ENCODE peak calls at places on chromosome 6, in nine cellular contexts. One of them, this sample, is unnamed.

GRCh38 chr6:152948150-152948768 is 34.6 kb downstream of the FBXO5 start:
- DNase-seq in sigmoid colon: no peak
- DNase-seq in GM12891: no peak
- DNase-seq in H1: no peak
- DNase-seq in prostate gland: no peak
- DNase-seq in stomach: no peak
- DNase-seq in HCT116: peak
- DNase-seq in spleen: no peak
- DNase-seq in transverse colon: no peak
- DNase-seq in this sample: no peak

GRCh38 chr6:143478479-143479062 is 28.0 kb downstream of the PEX3 start:
- DNase-seq in sigmoid colon: no peak
- DNase-seq in GM12891: no peak
- DNase-seq in H1: no peak
- DNase-seq in prostate gland: no peak
- DNase-seq in stomach: no peak
- DNase-seq in HCT116: no peak
- DNase-seq in spleen: no peak
- DNase-seq in transverse colon: no peak
- DNase-seq in this sample: no peak

GRCh38 chr6:37137201-37137880 is 32.6 kb upstream of the PIM1 start:
- DNase-seq in sigmoid colon: peak
- DNase-seq in GM12891: no peak
- DNase-seq in H1: peak
- DNase-seq in prostate gland: no peak
- DNase-seq in stomach: no peak
- DNase-seq in HCT116: peak
- DNase-seq in spleen: no peak
- DNase-seq in transverse colon: no peak
- DNase-seq in this sample: no peak

GRCh38 chr6:55175778-55176084 is 1.4 kb downstream of the HCRTR2 start:
- DNase-seq in sigmoid colon: no peak
- DNase-seq in GM12891: no peak
- DNase-seq in H1: no peak
- DNase-seq in prostate gland: no peak
- DNase-seq in stomach: no peak
- DNase-seq in HCT116: no peak
- DNase-seq in spleen: no peak
- DNase-seq in transverse colon: no peak
- DNase-seq in this sample: no peak

GRCh38 chr6:72554203-72554564 is 67.7 kb upstream of the KCNQ5 start:
- DNase-seq in sigmoid colon: no peak
- DNase-seq in GM12891: no peak
- DNase-seq in H1: no peak
- DNase-seq in prostate gland: no peak
- DNase-seq in stomach: no peak
- DNase-seq in HCT116: no peak
- DNase-seq in spleen: no peak
- DNase-seq in transverse colon: no peak
- DNase-seq in this sample: no peak

GRCh38 chr6:23445157-23445710 is 680.8 kb upstream of the NRSN1 start:
- DNase-seq in sigmoid colon: no peak
- DNase-seq in GM12891: no peak
- DNase-seq in H1: no peak
- DNase-seq in prostate gland: no peak
- DNase-seq in stomach: no peak
- DNase-seq in HCT116: no peak
- DNase-seq in spleen: no peak
- DNase-seq in transverse colon: no peak
- DNase-seq in this sample: no peak

GRCh38 chr6:157159339-157159738 is 164.0 kb downstream of the TMEM242 start:
- DNase-seq in sigmoid colon: no peak
- DNase-seq in GM12891: no peak
- DNase-seq in H1: no peak
- DNase-seq in prostate gland: no peak
- DNase-seq in stomach: no peak
- DNase-seq in HCT116: no peak
- DNase-seq in spleen: no peak
- DNase-seq in transverse colon: no peak
- DNase-seq in this sample: no peak

GRCh38 chr6:161152904-161153662 is 120.8 kb downstream of the AGPAT4 start:
- DNase-seq in sigmoid colon: peak
- DNase-seq in GM12891: peak
- DNase-seq in H1: no peak
- DNase-seq in prostate gland: no peak
- DNase-seq in stomach: no peak
- DNase-seq in HCT116: no peak
- DNase-seq in spleen: no peak
- DNase-seq in transverse colon: no peak
- DNase-seq in this sample: no peak

GRCh38 chr6:31837612-31838553 is 10.3 kb downstream of the HSPA1B start:
- DNase-seq in sigmoid colon: no peak
- DNase-seq in GM12891: no peak
- DNase-seq in H1: no peak
- DNase-seq in prostate gland: no peak
- DNase-seq in stomach: no peak
- DNase-seq in HCT116: no peak
- DNase-seq in spleen: peak
- DNase-seq in transverse colon: no peak
- DNase-seq in this sample: no peak

GRCh38 chr6:31836676-31837611 is 9.4 kb downstream of the HSPA1B start:
- DNase-seq in sigmoid colon: no peak
- DNase-seq in GM12891: no peak
- DNase-seq in H1: no peak
- DNase-seq in prostate gland: no peak
- DNase-seq in stomach: no peak
- DNase-seq in HCT116: no peak
- DNase-seq in spleen: no peak
- DNase-seq in transverse colon: peak
- DNase-seq in this sample: no peak

GRCh38 chr6:31834367-31834703 is 6.8 kb downstream of the HSPA1B start:
- DNase-seq in sigmoid colon: peak
- DNase-seq in GM12891: peak
- DNase-seq in H1: peak
- DNase-seq in prostate gland: peak
- DNase-seq in stomach: peak
- DNase-seq in HCT116: peak
- DNase-seq in spleen: peak
- DNase-seq in transverse colon: peak
- DNase-seq in this sample: peak

GRCh38 chr6:31834704-31835375 is 7.3 kb downstream of the HSPA1B start:
- DNase-seq in sigmoid colon: peak
- DNase-seq in GM12891: peak
- DNase-seq in H1: peak
- DNase-seq in prostate gland: peak
- DNase-seq in stomach: peak
- DNase-seq in HCT116: peak
- DNase-seq in spleen: peak
- DNase-seq in transverse colon: peak
- DNase-seq in this sample: peak

DNA sequence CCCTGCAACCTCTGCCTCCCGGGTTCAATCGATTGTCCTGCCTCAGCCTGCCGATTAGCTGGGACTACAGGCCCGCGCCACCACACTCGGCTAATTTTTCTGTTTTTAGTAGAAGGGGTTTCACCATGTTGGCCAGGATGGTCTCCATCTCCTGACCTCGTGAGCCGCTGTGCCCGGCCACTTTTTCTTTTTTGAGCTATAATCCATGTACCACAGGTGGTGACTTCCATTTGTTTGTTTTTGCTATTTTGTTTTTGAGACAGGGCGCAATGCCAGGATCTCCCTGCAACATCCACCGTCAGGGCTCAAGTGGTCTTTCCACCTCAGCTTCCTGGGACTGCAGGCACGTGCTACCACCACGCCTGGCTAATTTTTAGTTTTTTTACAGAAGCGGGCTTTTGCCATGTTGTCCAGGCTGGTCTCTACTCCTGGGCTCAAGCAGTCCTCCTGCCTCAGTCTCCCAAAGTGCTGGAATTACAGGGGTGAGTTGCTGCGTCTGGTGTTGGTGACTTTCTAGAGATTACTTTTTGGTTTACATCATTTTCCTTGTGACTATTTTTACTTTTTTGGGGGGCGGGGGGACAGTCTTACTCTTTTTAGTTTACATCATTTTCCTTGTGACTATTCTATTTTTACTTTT is 8.6 kb downstream of the HSPA1B start:
- DNase-seq in sigmoid colon: no peak
- DNase-seq in GM12891: no peak
- DNase-seq in H1: no peak
- DNase-seq in prostate gland: no peak
- DNase-seq in stomach: no peak
- DNase-seq in HCT116: no peak
- DNase-seq in spleen: peak
- DNase-seq in transverse colon: no peak
- DNase-seq in this sample: no peak
- TF ChIP-seq POLR2A in sigmoid colon: no peak
- TF ChIP-seq POLR2A in GM12891: peak
- TF ChIP-seq POLR2A in H1: no peak
- TF ChIP-seq POLR2A in prostate gland: no peak
- TF ChIP-seq POLR2A in stomach: no peak
- TF ChIP-seq POLR2A in HCT116: no peak
- TF ChIP-seq POLR2A in spleen: no peak
- TF ChIP-seq POLR2A in transverse colon: no peak
- TF ChIP-seq POLR2A in this sample: peak

GRCh38 chr6:111583986-111584385 is 21.7 kb downstream of the TRAF3IP2 start:
- DNase-seq in sigmoid colon: no peak
- DNase-seq in GM12891: no peak
- DNase-seq in H1: no peak
- DNase-seq in prostate gland: no peak
- DNase-seq in stomach: no peak
- DNase-seq in HCT116: no peak
- DNase-seq in spleen: no peak
- DNase-seq in transverse colon: no peak
- DNase-seq in this sample: no peak

GRCh38 chr6:111585969-111586315 is 19.7 kb downstream of the TRAF3IP2 start:
- DNase-seq in sigmoid colon: no peak
- DNase-seq in GM12891: no peak
- DNase-seq in H1: no peak
- DNase-seq in prostate gland: no peak
- DNase-seq in stomach: no peak
- DNase-seq in HCT116: no peak
- DNase-seq in spleen: no peak
- DNase-seq in transverse colon: no peak
- DNase-seq in this sample: no peak

GRCh38 chr6:111586554-111586953 is 19.1 kb downstream of the TRAF3IP2 start:
- DNase-seq in sigmoid colon: no peak
- DNase-seq in GM12891: no peak
- DNase-seq in H1: no peak
- DNase-seq in prostate gland: no peak
- DNase-seq in stomach: no peak
- DNase-seq in HCT116: no peak
- DNase-seq in spleen: no peak
- DNase-seq in transverse colon: no peak
- DNase-seq in this sample: no peak

GRCh38 chr6:111583221-111583620 is 22.5 kb downstream of the TRAF3IP2 start:
- DNase-seq in sigmoid colon: no peak
- DNase-seq in GM12891: no peak
- DNase-seq in H1: no peak
- DNase-seq in prostate gland: no peak
- DNase-seq in stomach: no peak
- DNase-seq in HCT116: no peak
- DNase-seq in spleen: no peak
- DNase-seq in transverse colon: no peak
- DNase-seq in this sample: no peak

GRCh38 chr6:111585241-111585968 is 20.3 kb downstream of the TRAF3IP2 start:
- DNase-seq in sigmoid colon: no peak
- DNase-seq in GM12891: no peak
- DNase-seq in H1: no peak
- DNase-seq in prostate gland: no peak
- DNase-seq in stomach: no peak
- DNase-seq in HCT116: no peak
- DNase-seq in spleen: no peak
- DNase-seq in transverse colon: no peak
- DNase-seq in this sample: no peak
- TF ChIP-seq POLR2AphosphoS5 in sigmoid colon: peak
- TF ChIP-seq POLR2AphosphoS5 in GM12891: no peak
- TF ChIP-seq POLR2AphosphoS5 in H1: no peak
- TF ChIP-seq POLR2AphosphoS5 in prostate gland: peak
- TF ChIP-seq POLR2AphosphoS5 in stomach: peak
- TF ChIP-seq POLR2AphosphoS5 in HCT116: no peak
- TF ChIP-seq POLR2AphosphoS5 in spleen: no peak
- TF ChIP-seq POLR2AphosphoS5 in transverse colon: peak
- TF ChIP-seq POLR2AphosphoS5 in this sample: no peak

GRCh38 chr6:15518057-15518456 is 144.8 kb downstream of the DTNBP1 start:
- DNase-seq in sigmoid colon: peak
- DNase-seq in GM12891: no peak
- DNase-seq in H1: no peak
- DNase-seq in prostate gland: no peak
- DNase-seq in stomach: no peak
- DNase-seq in HCT116: no peak
- DNase-seq in spleen: peak
- DNase-seq in transverse colon: no peak
- DNase-seq in this sample: no peak

GRCh38 chr6:15519681-15520080 is 143.1 kb downstream of the DTNBP1 start:
- DNase-seq in sigmoid colon: peak
- DNase-seq in GM12891: no peak
- DNase-seq in H1: no peak
- DNase-seq in prostate gland: no peak
- DNase-seq in stomach: no peak
- DNase-seq in HCT116: no peak
- DNase-seq in spleen: peak
- DNase-seq in transverse colon: no peak
- DNase-seq in this sample: no peak

GRCh38 chr6:15520616-15521203 is 142.1 kb downstream of the DTNBP1 start:
- DNase-seq in sigmoid colon: no peak
- DNase-seq in GM12891: no peak
- DNase-seq in H1: no peak
- DNase-seq in prostate gland: no peak
- DNase-seq in stomach: no peak
- DNase-seq in HCT116: no peak
- DNase-seq in spleen: peak
- DNase-seq in transverse colon: no peak
- DNase-seq in this sample: no peak

GRCh38 chr6:15517600-15517999 is 145.2 kb downstream of the DTNBP1 start:
- DNase-seq in sigmoid colon: peak
- DNase-seq in GM12891: no peak
- DNase-seq in H1: no peak
- DNase-seq in prostate gland: no peak
- DNase-seq in stomach: no peak
- DNase-seq in HCT116: no peak
- DNase-seq in spleen: no peak
- DNase-seq in transverse colon: no peak
- DNase-seq in this sample: no peak

GRCh38 chr6:15518878-15519277 is 143.9 kb downstream of the DTNBP1 start:
- DNase-seq in sigmoid colon: peak
- DNase-seq in GM12891: no peak
- DNase-seq in H1: no peak
- DNase-seq in prostate gland: no peak
- DNase-seq in stomach: no peak
- DNase-seq in HCT116: no peak
- DNase-seq in spleen: peak
- DNase-seq in transverse colon: no peak
- DNase-seq in this sample: no peak
- TF ChIP-seq POLR2A in sigmoid colon: no peak
- TF ChIP-seq POLR2A in GM12891: no peak
- TF ChIP-seq POLR2A in H1: peak
- TF ChIP-seq POLR2A in prostate gland: no peak
- TF ChIP-seq POLR2A in stomach: no peak
- TF ChIP-seq POLR2A in HCT116: no peak
- TF ChIP-seq POLR2A in spleen: no peak
- TF ChIP-seq POLR2A in transverse colon: no peak
- TF ChIP-seq POLR2A in this sample: no peak

GRCh38 chr6:150874184-150874583 is 8.7 kb downstream of the MTHFD1L start:
- DNase-seq in sigmoid colon: no peak
- DNase-seq in GM12891: no peak
- DNase-seq in H1: no peak
- DNase-seq in prostate gland: no peak
- DNase-seq in stomach: no peak
- DNase-seq in HCT116: no peak
- DNase-seq in spleen: no peak
- DNase-seq in transverse colon: no peak
- DNase-seq in this sample: no peak

GRCh38 chr6:150880336-150880735 is 14.8 kb downstream of the MTHFD1L start:
- DNase-seq in sigmoid colon: no peak
- DNase-seq in GM12891: no peak
- DNase-seq in H1: no peak
- DNase-seq in prostate gland: no peak
- DNase-seq in stomach: no peak
- DNase-seq in HCT116: no peak
- DNase-seq in spleen: no peak
- DNase-seq in transverse colon: no peak
- DNase-seq in this sample: no peak

GRCh38 chr6:150878347-150879213 is 13.1 kb downstream of the MTHFD1L start:
- DNase-seq in sigmoid colon: no peak
- DNase-seq in GM12891: no peak
- DNase-seq in H1: no peak
- DNase-seq in prostate gland: no peak
- DNase-seq in stomach: no peak
- DNase-seq in HCT116: no peak
- DNase-seq in spleen: no peak
- DNase-seq in transverse colon: no peak
- DNase-seq in this sample: no peak

GRCh38 chr6:150877928-150878327 is 12.4 kb downstream of the MTHFD1L start:
- DNase-seq in sigmoid colon: no peak
- DNase-seq in GM12891: no peak
- DNase-seq in H1: no peak
- DNase-seq in prostate gland: no peak
- DNase-seq in stomach: peak
- DNase-seq in HCT116: no peak
- DNase-seq in spleen: no peak
- DNase-seq in transverse colon: peak
- DNase-seq in this sample: no peak

DNA sequence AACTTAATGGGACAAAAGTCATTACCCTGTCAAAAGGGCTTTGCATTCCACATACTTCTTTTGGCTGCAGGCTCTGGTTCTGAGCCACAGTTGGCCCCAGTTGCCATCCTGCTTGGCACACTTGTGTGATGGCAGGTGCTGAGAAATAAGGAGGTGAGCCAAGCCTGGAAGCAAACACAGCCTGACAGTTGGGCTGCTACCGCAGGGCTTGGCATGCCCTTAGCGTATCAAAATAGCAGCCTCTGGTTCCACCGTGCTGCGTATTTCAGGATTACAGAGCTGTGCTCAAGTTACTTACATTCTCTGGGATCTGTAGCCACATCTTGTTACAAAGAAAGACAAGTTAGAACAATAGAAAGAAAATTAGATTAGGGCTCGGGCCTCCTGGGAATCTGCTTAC is 11.1 kb downstream of the MTHFD1L start:
- DNase-seq in sigmoid colon: peak
- DNase-seq in GM12891: no peak
- DNase-seq in H1: no peak
- DNase-seq in prostate gland: peak
- DNase-seq in stomach: peak
- DNase-seq in HCT116: no peak
- DNase-seq in spleen: no peak
- DNase-seq in transverse colon: peak
- DNase-seq in this sample: no peak
- TF ChIP-seq POLR2AphosphoS5 in sigmoid colon: peak
- TF ChIP-seq POLR2AphosphoS5 in GM12891: no peak
- TF ChIP-seq POLR2AphosphoS5 in H1: no peak
- TF ChIP-seq POLR2AphosphoS5 in prostate gland: peak
- TF ChIP-seq POLR2AphosphoS5 in stomach: peak
- TF ChIP-seq POLR2AphosphoS5 in HCT116: no peak
- TF ChIP-seq POLR2AphosphoS5 in spleen: no peak
- TF ChIP-seq POLR2AphosphoS5 in transverse colon: no peak
- TF ChIP-seq POLR2AphosphoS5 in this sample: no peak